ENCODE peak calls at places on chromosomes 16 and 17, in seven cellular contexts. B, O, U, R, J, W and Z are unnamed samples.

GRCh38 chr17:1643999-1644492 is 1.5 kb downstream of the SCARF1 start:
- DNase-seq in B (no peak), O (no peak), U (peak; percentile 46), R (peak; percentile 32), J (no peak), W (no peak), Z (no peak)

GRCh38 chr16:86762035-86762550 is 183.7 kb downstream of the FOXL1 start:
- DNase-seq in B (no peak), O (no peak), U (no peak), R (no peak), J (no peak), W (no peak), Z (no peak)

GRCh38 chr17:78163881-78164747 is 4.3 kb upstream of the SYNGR2 start:
- DNase-seq in B (no peak), O (peak; percentile 14), U (no peak), R (no peak), J (no peak), W (no peak), Z (no peak)

GRCh38 chr17:66678827-66679226 is 156.1 kb upstream of the CACNG5 start:
- DNase-seq in B (no peak), O (no peak), U (no peak), R (no peak), J (no peak), W (no peak), Z (no peak)

GRCh38 chr17:72387487-72387886 is 266.7 kb downstream of the SOX9 start:
- DNase-seq in B (no peak), O (no peak), U (no peak), R (peak; percentile 95), J (no peak), W (no peak), Z (no peak)

GRCh38 chr17:34363183-34363661 is at the start of gene CCL1:
- DNase-seq in B (no peak), O (no peak), U (no peak), R (no peak), J (no peak), W (no peak), Z (no peak)

GRCh38 chr17:43927101-43927935 is 15.0 kb downstream of the PPY start:
- DNase-seq in B (no peak), O (no peak), U (peak; percentile 47), R (no peak), J (peak; percentile 9), W (peak; percentile 44), Z (no peak)

GRCh38 chr16:48971571-48972071 is 310.0 kb downstream of the CBLN1 start:
- DNase-seq in B (no peak), O (no peak), U (no peak), R (peak; percentile 44), J (no peak), W (no peak), Z (no peak)

GRCh38 chr16:722835-723633 is 2.1 kb downstream of the ANTKMT start:
- DNase-seq in B (no peak), O (no peak), U (no peak), R (no peak), J (no peak), W (no peak), Z (no peak)

GRCh38 chr16:74749291-74750055 is 25.1 kb downstream of the FA2H start:
- DNase-seq in B (no peak), O (no peak), U (no peak), R (no peak), J (no peak), W (no peak), Z (no peak)

GRCh38 chr16:23996258-23996955 is 160.6 kb downstream of the PRKCB start:
- DNase-seq in B (no peak), O (no peak), U (no peak), R (no peak), J (no peak), W (no peak), Z (no peak)

GRCh38 chr16:15507299-15507958 is 73.0 kb downstream of the BMERB1 start:
- DNase-seq in B (no peak), O (no peak), U (no peak), R (peak; percentile 38), J (no peak), W (no peak), Z (no peak)

GRCh38 chr17:64155751-64156544 is 26.0 kb upstream of the ERN1 start:
- DNase-seq in B (no peak), O (no peak), U (peak; percentile 80), R (no peak), J (no peak), W (no peak), Z (no peak)

GRCh38 chr17:71402661-71403141 is 718.1 kb upstream of the SOX9 start:
- DNase-seq in B (no peak), O (peak; percentile 86), U (no peak), R (no peak), J (no peak), W (no peak), Z (no peak)

GRCh38 chr16:3140603-3141427 is 6.0 kb downstream of the ZNF213 start:
- DNase-seq in B (no peak), O (no peak), U (no peak), R (no peak), J (no peak), W (no peak), Z (no peak)

GRCh38 chr17:18261146-18261515 is 669 bp downstream of the MIEF2 start:
- DNase-seq in B (no peak), O (no peak), U (peak; percentile 90), R (peak; percentile 85), J (peak; percentile 32), W (peak; percentile 59), Z (no peak)

GRCh38 chr17:67628580-67629013 is 89.1 kb upstream of the NOL11 start:
- DNase-seq in B (no peak), O (no peak), U (peak; percentile 56), R (no peak), J (no peak), W (peak; percentile 42), Z (no peak)

GRCh38 chr16:10558746-10559641 is 21.4 kb downstream of the EMP2 start:
- DNase-seq in B (no peak), O (no peak), U (peak; percentile 87), R (peak; percentile 53), J (no peak), W (no peak), Z (no peak)

GRCh38 chr16:11624645-11625607 is 38.2 kb upstream of the LITAF start:
- DNase-seq in B (no peak), O (no peak), U (no peak), R (no peak), J (no peak), W (no peak), Z (no peak)

GRCh38 chr16:84673203-84673535 is 24.9 kb downstream of the KLHL36 start:
- DNase-seq in B (no peak), O (no peak), U (no peak), R (no peak), J (no peak), W (no peak), Z (no peak)

GRCh38 chr16:53085539-53086450 is 31.0 kb downstream of the CHD9 start:
- DNase-seq in B (no peak), O (peak; percentile 21), U (no peak), R (no peak), J (no peak), W (no peak), Z (no peak)

GRCh38 chr16:4205971-4206370 is 35.9 kb downstream of the SRL start:
- DNase-seq in B (no peak), O (no peak), U (no peak), R (no peak), J (no peak), W (no peak), Z (no peak)

GRCh38 chr17:30113213-30113612 is 3.4 kb upstream of the NSRP1 start:
- DNase-seq in B (no peak), O (peak; percentile 72), U (no peak), R (peak; percentile 69), J (no peak), W (peak; percentile 23), Z (no peak)

GRCh38 chr17:41634639-41635038 is 10.3 kb upstream of the KRT17 start:
- DNase-seq in B (no peak), O (no peak), U (no peak), R (no peak), J (no peak), W (no peak), Z (no peak)

GRCh38 chr16:89200124-89200849 is at the start of gene SLC22A31:
- DNase-seq in B (no peak), O (no peak), U (peak; percentile 39), R (no peak), J (no peak), W (no peak), Z (no peak)